ENCODE peak calls at places on chromosome 11, in four cellular contexts. V is CD4-positive, alpha-beta memory T cell; M is neural progenitor cell; H is esophagus squamous epithelium. J is an unnamed sample. For H3K9me3, the result is how much of the 10 kb centered on the place peaks cover.

GRCh38 chr11:64887757-64888405 is 9.5 kb upstream of the EHD1 start:
- DNase-seq in V (peak), M (peak), H (no peak), J (peak)

GRCh38 chr11:79340535-79340934 is 100.3 kb downstream of the TENM4 start:
- DNase-seq in V (no peak), M (no peak), H (no peak), J (no peak)

GRCh38 chr11:123525072-123525471 is 95.0 kb downstream of the GRAMD1B start:
- DNase-seq in V (no peak), M (no peak), H (no peak), J (no peak)

GRCh38 chr11:120236169-120237107 is 3.5 kb upstream of the POU2F3 start:
- DNase-seq in V (no peak), M (no peak), H (no peak), J (no peak)

GRCh38 chr11:13008625-13009475 is at the start of gene RASSF10:
- DNase-seq in V (no peak), M (peak), H (no peak), J (no peak)

GRCh38 chr11:12469451-12469850 is 92.1 kb downstream of the PARVA start:
- DNase-seq in V (no peak), M (no peak), H (no peak), J (no peak)

GRCh38 chr11:19244084-19244483 is 3.3 kb upstream of the E2F8 start:
- DNase-seq in V (no peak), M (no peak), H (no peak), J (no peak)

GRCh38 chr11:16859651-16860050 is 121.2 kb downstream of the C11orf58 start:
- DNase-seq in V (no peak), M (no peak), H (no peak), J (no peak)

GRCh38 chr11:60905551-60906113 is 753 bp downstream of the PRPF19 start:
- DNase-seq in V (no peak), M (no peak), H (no peak), J (no peak)

GRCh38 chr11:62337682-62338181 is 484 bp downstream of the ASRGL1 start:
- DNase-seq in V (peak), M (peak), H (no peak), J (no peak)

GRCh38 chr11:93039841-93040240 is 70.4 kb downstream of the MTNR1B start:
- DNase-seq in V (no peak), M (no peak), H (no peak), J (no peak)

GRCh38 chr11:9803685-9804413 is 140.0 kb downstream of the SWAP70 start:
- DNase-seq in V (no peak), M (no peak), H (no peak), J (no peak)

GRCh38 chr11:30914143-30914762 is 328.1 kb upstream of the MPPED2 start:
- DNase-seq in V (no peak), M (peak), H (no peak), J (no peak)

GRCh38 chr11:91876746-91877145 is 347.9 kb upstream of the FAT3 start:
- DNase-seq in V (no peak), M (no peak), H (no peak), J (no peak)

GRCh38 chr11:125327494-125328130 is 163.1 kb downstream of the PKNOX2 start:
- DNase-seq in V (no peak), M (no peak), H (no peak), J (no peak)

GRCh38 chr11:69682681-69683326 is 7.7 kb upstream of the LTO1 start:
- DNase-seq in V (no peak), M (no peak), H (no peak), J (no peak)

GRCh38 chr11:37364246-37364839 is 766.3 kb upstream of the RAG2 start:
- DNase-seq in V (no peak), M (no peak), H (no peak), J (no peak)
- H3K9me3 ChIP-seq in V (under half), M (under half), H (under half), J (under half)

DNA sequence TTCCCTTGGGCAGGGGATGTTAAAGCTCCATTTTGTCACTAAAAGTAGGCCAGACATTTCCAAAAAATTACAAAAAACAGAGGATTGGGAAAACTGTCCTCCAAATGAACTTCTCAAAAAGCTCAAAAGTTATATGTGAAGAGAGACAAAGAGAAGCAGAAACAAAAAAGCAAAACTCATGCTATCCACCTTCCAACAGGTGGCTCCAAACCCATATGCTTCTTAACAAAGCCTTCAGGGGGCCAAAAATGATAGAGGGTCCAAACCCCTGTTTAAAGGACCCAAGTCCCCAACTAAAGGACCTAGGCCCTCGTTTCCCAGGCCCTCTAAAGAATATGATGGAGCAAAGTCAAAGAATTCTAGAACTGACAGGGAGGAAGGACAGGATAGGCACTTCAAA is 146.7 kb downstream of the AASDHPPT start:
- DNase-seq in V (no peak), M (no peak), H (no peak), J (no peak)
- H3K9me3 ChIP-seq in V (under half), M (under half), H (under half), J (under half)

GRCh38 chr11:1051356-1052132 is 15.0 kb upstream of the MUC6 start:
- DNase-seq in V (no peak), M (no peak), H (no peak), J (no peak)

GRCh38 chr11:1054143-1055108 is 17.9 kb upstream of the MUC6 start:
- DNase-seq in V (no peak), M (no peak), H (no peak), J (no peak)

GRCh38 chr11:1053121-1053901 is 16.8 kb upstream of the MUC6 start:
- DNase-seq in V (no peak), M (no peak), H (no peak), J (peak)

GRCh38 chr11:1050581-1051355 is 14.2 kb upstream of the MUC6 start:
- DNase-seq in V (peak), M (peak), H (no peak), J (peak)

GRCh38 chr11:1052133-1053011 is 15.9 kb upstream of the MUC6 start:
- DNase-seq in V (no peak), M (no peak), H (no peak), J (peak)
- H3K9me3 ChIP-seq in V (under half), M (under half), H (under half), J (under half)

DNA sequence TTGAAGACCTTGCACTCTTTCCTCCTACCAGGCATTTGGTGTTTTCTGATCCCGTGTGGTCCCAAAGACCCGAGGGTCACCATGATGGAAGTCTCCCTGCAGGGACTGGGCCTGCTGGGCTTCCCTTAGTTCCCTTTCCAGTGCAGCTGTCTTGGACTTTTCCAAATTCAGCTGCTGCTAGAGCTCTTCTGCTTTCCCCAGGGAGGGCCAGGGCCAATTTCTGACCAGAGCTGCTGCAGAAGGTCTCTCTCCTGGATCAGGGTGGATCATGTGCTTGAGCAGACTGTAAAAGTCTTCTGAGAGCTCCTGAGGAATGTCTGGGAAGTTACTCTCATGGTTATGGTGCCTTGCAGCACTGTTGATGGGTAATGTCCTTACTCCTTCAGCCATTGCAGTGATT is 23.2 kb downstream of the LDLRAD3 start:
- DNase-seq in V (no peak), M (no peak), H (no peak), J (no peak)
- H3K9me3 ChIP-seq in V (under half), M (under half), H (under half), J (under half)

GRCh38 chr11:50075856-50076255 is 43.2 kb downstream of the OR4C45 start:
- DNase-seq in V (no peak), M (no peak), H (no peak), J (no peak)
- H3K9me3 ChIP-seq in V (under half), M (under half), H (under half), J (under half)

J was measured in T-helper 17 cell.